ENCODE peak calls at places on chromosomes 7 and 10, in six cellular contexts. S, A, H, C, G and O are unnamed samples.

GRCh38 chr7:44235582-44236332 is 35.0 kb downstream of the YKT6 start:
- DNase-seq in S (no peak), G (no peak), C (no peak), H (no peak), A (no peak), O (no peak)

GRCh38 chr10:48625013-48625412 is 20.1 kb upstream of the ARHGAP22 start:
- DNase-seq in A (no peak), C (no peak), H (no peak), S (no peak), G (no peak), O (peak; percentile 75)

GRCh38 chr7:130803127-130803526 is 69.1 kb upstream of the KLF14 start:
- DNase-seq in S (no peak), G (no peak), A (no peak), C (no peak), H (no peak), O (no peak)

GRCh38 chr7:130891254-130892094 is 157.5 kb upstream of the KLF14 start:
- DNase-seq in S (no peak), C (no peak), A (peak; percentile 59), G (no peak), H (no peak), O (peak; percentile 94)

GRCh38 chr7:19972872-19973271 is 199.5 kb upstream of the TMEM196 start:
- DNase-seq in A (no peak), G (no peak), C (no peak), S (no peak), H (no peak), O (no peak)

GRCh38 chr10:63115732-63116383 is 17.3 kb upstream of the NRBF2 start:
- DNase-seq in S (no peak), H (peak; percentile 48), A (peak; percentile 86), G (peak; percentile 92), C (peak; percentile 32), O (peak; percentile 98)

GRCh38 chr10:79329529-79329928 is 17.7 kb upstream of the PPIF start:
- DNase-seq in H (no peak), G (no peak), C (no peak), A (no peak), S (no peak), O (no peak)

GRCh38 chr7:52260046-52260665 is 775.3 kb upstream of the POM121L12 start:
- DNase-seq in S (no peak), H (no peak), A (no peak), C (no peak), G (no peak), O (no peak)

GRCh38 chr7:116834815-116835533 is 27.4 kb upstream of the CAPZA2 start:
- DNase-seq in H (no peak), G (no peak), A (peak; percentile 35), C (no peak), S (no peak), O (peak; percentile 76)

GRCh38 chr10:100006241-100006886 is 3.4 kb downstream of the DNMBP start:
- DNase-seq in S (no peak), C (no peak), H (no peak), G (no peak), A (peak; percentile 80), O (peak; percentile 88)

GRCh38 chr10:8054498-8055407 is at the start of gene GATA3:
- DNase-seq in H (no peak), G (no peak), S (peak; percentile 79), A (peak; percentile 65), C (no peak), O (peak; percentile 72)

GRCh38 chr10:5536486-5536885 is 11.7 kb downstream of the CALML3 start:
- DNase-seq in S (no peak), A (no peak), H (no peak), G (no peak), C (no peak), O (no peak)

GRCh38 chr7:23852135-23852534 is 142.1 kb downstream of the STK31 start:
- DNase-seq in G (no peak), A (no peak), C (no peak), H (no peak), S (no peak), O (peak; percentile 2)

GRCh38 chr10:5888843-5889623 is 660 bp downstream of the ANKRD16 start:
- DNase-seq in H (no peak), C (no peak), A (peak; percentile 50), G (no peak), S (peak; percentile 19), O (peak; percentile 10)

GRCh38 chr7:132656846-132657776 is 80.8 kb upstream of the PLXNA4 start:
- DNase-seq in A (peak; percentile 23), H (no peak), G (no peak), C (no peak), S (no peak), O (peak; percentile 18)

GRCh38 chr7:76217942-76218566 is 16.4 kb downstream of the SRRM3 start:
- DNase-seq in H (no peak), G (no peak), A (no peak), C (no peak), S (no peak), O (no peak)

GRCh38 chr10:51204691-51205090 is 130.4 kb downstream of the PRKG1 start:
- DNase-seq in A (no peak), C (no peak), S (no peak), H (no peak), G (no peak), O (no peak)

GRCh38 chr7:20227291-20227795 is 10.2 kb upstream of the MACC1 start:
- DNase-seq in G (no peak), H (no peak), C (no peak), S (no peak), A (no peak), O (no peak)

GRCh38 chr10:47079177-47079580 is 168.0 kb downstream of the PTPN20 start:
- DNase-seq in G (no peak), A (no peak), S (no peak), C (no peak), H (no peak), O (peak; percentile 32)

GRCh38 chr7:45920543-45921380 is at the start of gene IGFBP3:
- DNase-seq in G (no peak), A (peak; percentile 87), C (no peak), H (no peak), S (no peak), O (peak; percentile 66)

GRCh38 chr7:97064972-97065587 is 40.4 kb upstream of the DLX5 start:
- DNase-seq in S (no peak), C (no peak), A (peak; percentile 79), H (no peak), G (peak; percentile 52), O (peak; percentile 69)

GRCh38 chr7:157211710-157212109 is 73.0 kb downstream of the UBE3C start:
- DNase-seq in S (no peak), A (no peak), H (no peak), G (peak; percentile 35), C (no peak), O (peak; percentile 81)

GRCh38 chr10:102452672-102453340 is 1.5 kb upstream of the C10orf95 start:
- DNase-seq in C (no peak), S (peak; percentile 14), H (no peak), G (peak; percentile 76), A (peak; percentile 56), O (peak; percentile 79)

GRCh38 chr10:119337796-119338432 is 130.5 kb downstream of the GRK5 start:
- DNase-seq in A (peak; percentile 79), H (no peak), C (no peak), S (no peak), G (no peak), O (peak; percentile 72)

GRCh38 chr10:102245101-102245931 is at the start of gene GBF1:
- DNase-seq in A (peak; percentile 98), S (peak; percentile 84), G (peak; percentile 100), H (peak; percentile 82), C (peak; percentile 92), O (peak; percentile 100)

GRCh38 chr10:69232736-69233135 is 12.6 kb downstream of the HKDC1 start:
- DNase-seq in A (no peak), S (peak; percentile 13), G (no peak), H (no peak), C (no peak), O (no peak)

GRCh38 chr7:106568680-106569499 is 92.1 kb downstream of the CCDC71L start:
- DNase-seq in C (no peak), H (no peak), G (no peak), S (no peak), A (peak; percentile 76), O (peak; percentile 80)

GRCh38 chr7:151590801-151591771 is 71.4 kb upstream of the RHEB start:
- DNase-seq in C (no peak), G (no peak), H (no peak), A (no peak), S (no peak), O (no peak)

GRCh38 chr7:50653997-50654425 is 88.8 kb upstream of the DDC start:
- DNase-seq in H (no peak), S (no peak), C (no peak), G (peak; percentile 16), A (no peak), O (peak; percentile 81)

GRCh38 chr10:102994551-102995295 is 76.6 kb downstream of the CNNM2 start:
- DNase-seq in G (no peak), H (no peak), A (no peak), S (no peak), C (no peak), O (no peak)

GRCh38 chr7:142110638-142111037 is 880 bp upstream of the MGAM2 start:
- DNase-seq in C (no peak), A (no peak), G (no peak), H (no peak), S (no peak), O (no peak)

GRCh38 chr7:118573065-118573464 is 348.6 kb downstream of the ANKRD7 start:
- DNase-seq in A (no peak), S (no peak), C (no peak), G (peak; percentile 57), H (no peak), O (no peak)

GRCh38 chr10:29100505-29100904 is 188.4 kb upstream of the LYZL1 start:
- DNase-seq in H (no peak), C (no peak), G (no peak), S (no peak), A (no peak), O (no peak)

GRCh38 chr7:84688671-84689070 is 494.1 kb upstream of the SEMA3A start:
- DNase-seq in H (no peak), G (no peak), C (no peak), A (peak; percentile 20), S (no peak), O (peak; percentile 83)

GRCh38 chr7:95871078-95871848 is 98.9 kb downstream of the DYNC1I1 start:
- DNase-seq in S (no peak), H (no peak), C (no peak), G (peak; percentile 83), A (peak; percentile 65), O (peak; percentile 68)

GRCh38 chr7:2169923-2170575 is 62.7 kb downstream of the MAD1L1 start:
- DNase-seq in S (no peak), H (no peak), G (no peak), C (no peak), A (no peak), O (no peak)

GRCh38 chr10:91797077-91797690 is 1.0 kb upstream of the TNKS2 start:
- DNase-seq in H (no peak), S (no peak), A (no peak), C (no peak), G (peak; percentile 12), O (no peak)

GRCh38 chr10:26292058-26292457 is 75.5 kb downstream of the GAD2 start:
- DNase-seq in S (no peak), A (no peak), H (no peak), C (no peak), G (no peak), O (no peak)

GRCh38 chr10:46540412-46541016 is 15.9 kb downstream of the GPRIN2 start:
- DNase-seq in A (no peak), S (no peak), G (no peak), H (peak; percentile 14), C (no peak), O (no peak)